ENCODE peak calls at places on chromosomes 1 and 21, in four cellular contexts. G is CD8-positive, alpha-beta T cell; P is esophagus squamous epithelium; D is left ventricle myocardium inferior. L is an unnamed sample.

GRCh38 chr21:29342394-29342957 is 43.8 kb downstream of the BACH1 start:
- DNase-seq in D (peak; percentile 68), P (no peak), G (no peak), L (peak; percentile 58)

GRCh38 chr1:170239445-170239844 is 93.7 kb downstream of the NTMT2 start:
- DNase-seq in G (no peak), D (no peak), P (no peak), L (no peak)

GRCh38 chr1:181101581-181102226 is 13.2 kb downstream of the IER5 start:
- DNase-seq in D (no peak), G (no peak), P (no peak), L (no peak)

GRCh38 chr1:36872126-36872754 is 162.1 kb downstream of the GRIK3 start:
- DNase-seq in G (no peak), P (no peak), D (no peak), L (no peak)

GRCh38 chr1:44261475-44261853 is 48.2 kb downstream of the DMAP1 start:
- DNase-seq in D (no peak), G (no peak), P (no peak), L (no peak)

GRCh38 chr1:16145988-16146887 is 9.6 kb downstream of the EPHA2 start:
- DNase-seq in D (peak; percentile 86), P (no peak), G (no peak), L (no peak)

GRCh38 chr1:157181790-157182189 is 43.6 kb upstream of the ETV3 start:
- DNase-seq in D (no peak), G (no peak), P (no peak), L (no peak)

GRCh38 chr1:205587576-205587975 is 44.2 kb downstream of the ELK4 start:
- DNase-seq in G (no peak), P (no peak), D (no peak), L (no peak)

GRCh38 chr1:21909787-21910503 is 27.2 kb downstream of the HSPG2 start:
- DNase-seq in D (peak; percentile 78), P (no peak), G (peak; percentile 24), L (peak; percentile 66)

GRCh38 chr1:40745180-40745579 is 38.4 kb upstream of the KCNQ4 start:
- DNase-seq in G (no peak), D (no peak), P (no peak), L (no peak)

GRCh38 chr1:229108598-229109201 is 162.2 kb upstream of the RAB4A start:
- DNase-seq in D (no peak), G (no peak), P (no peak), L (peak; percentile 66)

GRCh38 chr21:33825898-33826297 is 89.7 kb downstream of the ATP5PO start:
- DNase-seq in G (no peak), D (no peak), P (no peak), L (peak; percentile 28)

GRCh38 chr1:225919906-225920305 is 4.1 kb downstream of the PYCR2 start:
- DNase-seq in P (no peak), G (no peak), D (peak; percentile 73), L (no peak)

GRCh38 chr1:51019811-51020210 is 49.8 kb downstream of the CDKN2C start:
- DNase-seq in P (no peak), G (no peak), D (no peak), L (no peak)

GRCh38 chr1:151988405-151988851 is 5.2 kb downstream of the S100A10 start:
- DNase-seq in G (no peak), D (no peak), P (no peak), L (no peak)

GRCh38 chr1:28966617-28967016 is 52.2 kb downstream of the EPB41 start:
- DNase-seq in G (no peak), P (no peak), D (no peak), L (no peak)

GRCh38 chr1:163531345-163531744 is 209.6 kb downstream of the NUF2 start:
- DNase-seq in G (no peak), D (no peak), P (no peak), L (no peak)

GRCh38 chr1:101259744-101260148 is 22.9 kb downstream of the S1PR1 start:
- DNase-seq in G (no peak), D (no peak), P (no peak), L (no peak)

GRCh38 chr1:247864644-247865043 is 7.7 kb downstream of the TRIM58 start:
- DNase-seq in D (no peak), G (no peak), P (no peak), L (no peak)

GRCh38 chr1:192925609-192926008 is 116.8 kb downstream of the RGS2 start:
- DNase-seq in D (no peak), G (no peak), P (no peak), L (no peak)

GRCh38 chr1:172322219-172323061 is 98.0 kb upstream of the C1orf105 start:
- DNase-seq in P (no peak), D (peak; percentile 32), G (no peak), L (no peak)

GRCh38 chr1:112529301-112529700 is 20.5 kb downstream of the WNT2B start:
- DNase-seq in P (no peak), G (no peak), D (no peak), L (no peak)

GRCh38 chr1:94621802-94622201 is 80.2 kb upstream of the F3 start:
- DNase-seq in D (no peak), P (no peak), G (no peak), L (no peak)

GRCh38 chr1:115753830-115754229 is 14.7 kb downstream of the CASQ2 start:
- DNase-seq in D (peak; percentile 25), P (no peak), G (no peak), L (no peak)

GRCh38 chr1:194535369-194535768 is 1349.0 kb upstream of the B3GALT2 start:
- DNase-seq in G (no peak), P (no peak), D (no peak), L (no peak)

GRCh38 chr1:2194319-2194897 is at the start of gene FAAP20:
- DNase-seq in G (no peak), P (no peak), D (peak; percentile 77), L (peak; percentile 70)

GRCh38 chr1:226977973-226978344 is 37.9 kb downstream of the COQ8A start:
- DNase-seq in G (no peak), P (no peak), D (no peak), L (no peak)

GRCh38 chr21:9008636-9009035 is 1512.7 kb upstream of the TPTE start:
- DNase-seq in G (no peak), D (no peak), P (no peak), L (no peak)

GRCh38 chr1:29490204-29490934 is 254.0 kb downstream of the PTPRU start:
- DNase-seq in P (no peak), G (no peak), D (no peak), L (no peak)

GRCh38 chr1:41657679-41658078 is 173.2 kb upstream of the EDN2 start:
- DNase-seq in P (no peak), G (no peak), D (no peak), L (no peak)

GRCh38 chr21:30227633-30228404 is 11.9 kb upstream of the CLDN8 start:
- DNase-seq in G (no peak), D (no peak), P (no peak), L (no peak)

GRCh38 chr1:59453297-59453970 is 156.5 kb downstream of the FGGY start:
- DNase-seq in P (no peak), G (no peak), D (no peak), L (no peak)

GRCh38 chr1:57017717-57018116 is 51.9 kb upstream of the C8B start:
- DNase-seq in P (no peak), D (no peak), G (no peak), L (no peak)
- TF ChIP-seq CTCF in P (no peak), D (peak; percentile 17), G (no peak), L (no peak)

DNA sequence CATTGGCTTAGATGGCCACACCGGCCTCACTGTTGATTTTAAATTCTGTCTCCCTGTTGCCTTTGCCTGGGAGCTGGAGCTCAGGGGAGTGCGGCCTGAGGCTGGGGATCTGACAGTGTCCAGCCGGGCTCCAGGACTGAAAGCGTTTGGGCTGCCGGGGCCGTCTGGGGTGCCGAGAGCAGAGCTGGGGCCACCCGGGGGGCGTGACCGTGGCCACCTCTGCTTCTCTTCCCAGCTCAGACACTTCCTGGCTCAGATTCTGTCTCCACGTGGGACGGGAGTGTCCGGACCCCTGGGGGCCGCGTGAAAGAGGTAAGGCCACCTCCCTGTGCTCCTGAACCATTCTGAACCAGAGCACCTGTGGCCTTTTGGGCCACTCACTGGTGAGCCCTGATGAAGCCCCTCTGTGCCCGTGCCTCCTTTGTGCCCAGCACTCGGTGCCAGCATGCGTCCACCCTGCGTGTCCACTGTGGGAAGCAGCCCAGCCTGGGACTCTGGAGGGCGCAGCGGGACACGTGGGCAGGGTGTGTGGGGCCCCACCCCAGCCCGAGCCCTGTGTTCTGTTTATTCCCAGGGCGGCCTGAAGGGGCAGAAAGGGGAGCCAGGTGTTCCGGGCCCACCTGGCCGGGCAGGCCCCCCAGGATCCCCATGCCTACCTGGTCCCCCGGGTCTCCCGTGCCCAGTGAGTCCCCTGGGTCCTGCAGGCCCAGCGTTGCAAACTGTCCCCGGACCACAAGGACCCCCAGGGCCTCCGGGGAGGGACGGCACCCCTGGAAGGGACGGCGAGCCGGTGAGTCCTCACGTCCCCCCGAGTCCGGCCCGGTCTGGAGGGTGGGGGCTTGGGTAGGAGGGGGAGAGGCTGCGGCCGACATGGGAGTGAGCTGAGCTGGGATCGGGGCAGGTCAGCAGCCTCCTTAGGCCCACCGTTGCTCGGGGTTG is 64.8 kb downstream of the SLC19A1 start:
- DNase-seq in D (no peak), G (no peak), P (no peak), L (no peak)
- H3K4me1 ChIP-seq in D (peaks cover 24% of the 10 kb centered on the region), G (peaks cover 36% of the 10 kb centered on the region), P (peaks cover 12% of the 10 kb centered on the region), L (peaks cover 3% of the 10 kb centered on the region)

DNA sequence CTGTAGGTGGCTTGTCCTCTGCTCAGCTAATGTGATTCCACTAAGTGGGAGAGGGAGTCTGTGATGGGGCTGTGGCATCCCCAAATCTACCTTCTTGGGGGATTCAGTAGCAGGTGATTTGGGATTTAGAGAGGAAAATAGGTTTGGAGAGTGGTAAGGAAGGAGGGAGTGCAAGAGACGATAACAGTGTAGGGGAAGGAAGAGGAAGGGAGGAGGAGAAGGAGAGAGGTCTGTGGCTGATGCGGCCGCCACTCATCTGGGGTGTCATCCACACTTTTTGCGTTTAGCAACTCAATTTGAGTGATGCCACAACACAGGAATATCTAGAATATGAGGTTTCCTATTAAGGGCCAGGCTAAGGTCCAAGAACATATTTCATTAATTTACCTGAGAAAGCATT is 23.8 kb upstream of the PCP4 start:
- DNase-seq in D (no peak), P (no peak), G (no peak), L (no peak)
- H3K36me3 ChIP-seq in D (no peaks in the 10 kb centered on the region), P (no peaks in the 10 kb centered on the region), G (no peaks in the 10 kb centered on the region), L (no peaks in the 10 kb centered on the region)

DNA sequence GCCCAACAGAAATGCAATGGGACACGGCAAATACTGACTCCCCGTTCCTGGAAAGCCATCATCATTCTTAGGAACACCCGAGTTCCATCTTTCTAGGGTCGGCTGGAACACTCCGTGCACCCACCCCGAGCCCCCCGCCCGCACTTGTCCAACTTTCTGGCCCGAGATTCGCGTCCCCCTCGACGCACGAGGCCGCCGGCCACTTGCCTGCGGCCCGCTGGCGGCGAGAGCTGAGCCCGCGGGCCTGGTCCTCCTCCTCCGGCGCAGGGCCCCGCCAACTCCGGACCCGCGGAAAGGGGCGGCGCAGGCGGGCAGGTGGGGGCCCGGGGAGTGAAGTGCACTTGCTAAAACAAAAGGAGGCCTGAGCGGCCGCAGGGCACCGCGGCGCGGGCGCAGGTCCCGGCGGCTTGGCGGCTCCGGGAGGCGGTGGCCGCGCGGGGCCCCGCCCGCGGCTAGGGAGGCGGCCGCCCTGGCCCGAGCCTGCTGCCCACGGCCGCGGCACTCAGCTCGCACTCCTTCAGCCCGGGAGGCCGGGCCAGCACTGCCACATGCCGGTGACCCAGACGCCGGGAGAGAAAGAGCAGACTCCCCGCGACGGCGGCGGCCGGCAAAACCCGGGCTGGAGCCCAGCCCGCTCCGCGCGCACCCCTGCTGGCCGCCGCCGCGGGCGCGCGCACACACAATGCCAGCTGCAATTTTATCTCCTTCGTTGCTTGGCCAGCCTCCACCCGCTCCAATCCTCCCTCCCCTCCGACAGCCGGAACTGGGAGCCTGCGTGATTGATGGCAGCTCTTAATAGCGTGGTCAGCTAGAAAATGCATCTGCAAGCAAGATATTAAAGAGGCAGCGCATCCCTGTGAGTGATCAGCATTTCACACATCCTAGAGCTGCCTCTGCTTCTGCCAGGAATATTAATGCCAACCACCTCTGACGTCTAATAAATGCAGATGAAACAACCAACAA is 114.3 kb downstream of the RERE start:
- DNase-seq in P (peak; percentile 57), D (peak; percentile 93), G (peak; percentile 38), L (peak; percentile 93)
- TF ChIP-seq CTCF in P (peak; percentile 41), D (peak; percentile 36), G (no peak), L (peak; percentile 15)

L was measured in mucosa of descending colon.